ENCODE peak calls at places on chromosomes 2 and 18, in five cellular contexts. N, V, L, M and J are unnamed samples.

GRCh38 chr2:36663851-36664715 is 32.4 kb upstream of the VIT start:
- DNase-seq in N (no peak), V (peak; percentile 82), L (peak; percentile 64), M (peak; percentile 38), J (peak; percentile 71)

GRCh38 chr2:1437537-1437936 is 24.3 kb downstream of the TPO start:
- DNase-seq in N (no peak), V (no peak), L (no peak), M (no peak), J (no peak)

GRCh38 chr2:67641709-67642397 is 244.7 kb downstream of the ETAA1 start:
- DNase-seq in N (no peak), V (no peak), L (no peak), M (no peak), J (no peak)

GRCh38 chr18:49976810-49977209 is 163.5 kb upstream of the ACAA2 start:
- DNase-seq in N (no peak), V (no peak), L (no peak), M (no peak), J (no peak)

GRCh38 chr2:218979846-218980738 is 4.9 kb downstream of the FEV start:
- DNase-seq in N (peak; percentile 97), V (peak; percentile 81), L (peak; percentile 68), M (peak; percentile 74), J (peak; percentile 45)

GRCh38 chr18:62637807-62638687 is 77.3 kb upstream of the PHLPP1 start:
- DNase-seq in N (peak; percentile 81), V (peak; percentile 18), L (peak; percentile 44), M (peak; percentile 69), J (peak; percentile 3)

GRCh38 chr2:238892796-238893195 is 44.9 kb downstream of the TWIST2 start:
- DNase-seq in N (no peak), V (no peak), L (no peak), M (no peak), J (no peak)

GRCh38 chr2:55151721-55152433 is 80.2 kb downstream of the CLHC1 start:
- DNase-seq in N (no peak), V (peak; percentile 59), L (no peak), M (no peak), J (no peak)

GRCh38 chr2:175806115-175806470 is 196.0 kb downstream of the LNPK start:
- DNase-seq in N (no peak), V (no peak), L (no peak), M (no peak), J (no peak)

GRCh38 chr2:213119061-213119809 is 32.2 kb downstream of the IKZF2 start:
- DNase-seq in N (no peak), V (no peak), L (no peak), M (no peak), J (no peak)

GRCh38 chr18:74252032-74252380 is 39.8 kb downstream of the CYB5A start:
- DNase-seq in N (no peak), V (no peak), L (no peak), M (no peak), J (no peak)

GRCh38 chr2:16632615-16633014 is 33.0 kb downstream of the CYRIA start:
- DNase-seq in N (no peak), V (no peak), L (no peak), M (no peak), J (no peak)

GRCh38 chr2:33321236-33321731 is 155.2 kb upstream of the RASGRP3 start:
- DNase-seq in N (no peak), V (no peak), L (no peak), M (no peak), J (peak; percentile 10)

GRCh38 chr2:18301421-18302139 is 258.9 kb downstream of the RDH14 start:
- DNase-seq in N (no peak), V (no peak), L (no peak), M (no peak), J (no peak)

GRCh38 chr18:23565916-23566547 is 20.3 kb downstream of the NPC1 start:
- DNase-seq in N (no peak), V (no peak), L (no peak), M (no peak), J (no peak)

GRCh38 chr18:23556145-23556780 is 30.0 kb downstream of the NPC1 start:
- DNase-seq in N (no peak), V (no peak), L (no peak), M (no peak), J (no peak)

GRCh38 chr18:23563377-23564043 is 22.8 kb downstream of the NPC1 start:
- DNase-seq in N (no peak), V (no peak), L (no peak), M (no peak), J (no peak)

DNA sequence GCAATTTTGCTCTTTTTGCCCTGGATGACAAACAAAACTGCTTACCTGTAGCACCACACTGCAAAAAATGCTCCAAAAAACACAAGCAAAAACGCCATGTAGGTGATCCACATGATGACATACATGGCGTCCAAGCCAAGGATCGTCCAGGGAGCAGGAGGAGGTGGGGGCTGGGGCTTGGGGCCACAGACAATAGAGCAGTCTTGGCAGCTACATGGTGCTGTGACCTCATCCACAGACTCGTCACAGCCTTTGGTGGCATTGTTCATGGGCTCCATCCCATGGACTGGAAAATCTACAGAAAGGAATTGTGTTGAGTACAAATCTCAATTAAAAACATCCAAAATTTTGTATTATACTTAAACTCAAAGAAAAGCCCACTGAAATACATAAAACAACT is 26.1 kb downstream of the NPC1 start:
- DNase-seq in N (no peak), V (no peak), L (no peak), M (no peak), J (no peak)
- TF ChIP-seq POLR2AphosphoS5 in N (no peak), V (no peak), L (no peak), M (no peak), J (no peak)

GRCh38 chr2:198259496-198259895 is 455.1 kb downstream of the PLCL1 start:
- DNase-seq in N (no peak), V (no peak), L (no peak), M (no peak), J (no peak)

GRCh38 chr2:198252472-198252871 is 448.1 kb downstream of the PLCL1 start:
- DNase-seq in N (no peak), V (no peak), L (no peak), M (no peak), J (no peak)

DNA sequence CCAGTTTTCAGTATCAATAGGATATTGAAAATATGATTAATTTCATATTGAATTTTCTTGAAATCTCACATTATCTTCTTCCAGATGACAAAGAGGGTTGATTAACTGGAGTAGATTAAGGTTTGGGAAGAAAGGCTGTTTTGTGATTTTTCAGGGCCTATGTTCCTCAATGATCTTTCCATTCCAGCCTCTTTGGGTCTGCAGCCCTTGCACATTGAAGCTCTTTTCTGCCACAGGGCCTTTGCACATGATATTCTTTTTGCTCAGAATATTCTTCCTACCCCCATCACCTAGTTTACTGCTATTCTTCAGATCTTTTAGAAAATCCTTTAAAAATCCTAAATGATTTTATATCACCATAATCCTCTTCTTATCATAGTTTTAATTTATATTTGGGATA is 449.6 kb downstream of the PLCL1 start:
- DNase-seq in N (no peak), V (no peak), L (no peak), M (no peak), J (no peak)
- TF ChIP-seq EZH2 in N (no peak), V (no peak), L (no peak), M (no peak), J (no peak)

DNA sequence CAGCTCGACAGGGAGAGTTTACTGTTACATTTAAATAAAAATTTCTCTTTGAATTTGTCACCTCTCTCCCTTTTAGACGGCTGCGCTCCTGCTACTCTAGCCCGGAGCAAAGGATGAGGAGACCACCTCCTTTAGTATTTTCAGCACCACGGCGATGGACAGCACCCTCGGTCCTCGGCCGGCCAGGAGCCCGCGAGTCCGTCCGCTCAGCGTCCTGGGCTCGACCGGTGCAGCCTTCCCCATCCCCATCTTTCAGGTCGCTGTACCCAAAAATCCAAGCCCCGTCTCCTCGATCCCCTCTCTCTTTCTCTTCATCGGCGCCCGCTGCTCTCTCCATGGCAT is 831 bp downstream of the CELF4 start:
- DNase-seq in N (peak; percentile 92), V (peak; percentile 19), L (no peak), M (peak; percentile 52), J (no peak)
- H3K4me3 ChIP-seq in N (peak overlapping the region; percentile 85), V (no peak overlapping the region), L (no peak overlapping the region), M (no peak overlapping the region), J (no peak overlapping the region)

GRCh38 chr2:20487392-20488135 is 40.7 kb downstream of the RHOB start:
- DNase-seq in N (peak; percentile 59), V (no peak), L (no peak), M (no peak), J (no peak)

GRCh38 chr2:20491739-20492531 is 45.1 kb downstream of the RHOB start:
- DNase-seq in N (no peak), V (no peak), L (peak; percentile 22), M (peak; percentile 31), J (no peak)

GRCh38 chr2:20488136-20488705 is 41.3 kb downstream of the RHOB start:
- DNase-seq in N (no peak), V (peak; percentile 53), L (no peak), M (no peak), J (no peak)

GRCh38 chr2:20488782-20489181 is 41.9 kb downstream of the RHOB start:
- DNase-seq in N (no peak), V (no peak), L (no peak), M (no peak), J (no peak)

GRCh38 chr2:20490300-20491181 is 43.7 kb downstream of the RHOB start:
- DNase-seq in N (no peak), V (no peak), L (no peak), M (no peak), J (no peak)
- TF ChIP-seq POLR2AphosphoS5 in N (no peak), V (no peak), L (no peak), M (no peak), J (no peak)

GRCh38 chr2:236172866-236173733 is 4.9 kb upstream of the GBX2 start:
- DNase-seq in N (peak; percentile 65), V (no peak), L (no peak), M (no peak), J (no peak)
- TF ChIP-seq EZH2 in N (peak; percentile 93), V (peak; percentile 96), L (no peak), M (no peak), J (no peak)

GRCh38 chr2:143480586-143481230 is 351.5 kb downstream of the ARHGAP15 start:
- DNase-seq in N (no peak), V (no peak), L (no peak), M (no peak), J (no peak)

GRCh38 chr2:143481728-143482127 is 352.5 kb downstream of the ARHGAP15 start:
- DNase-seq in N (no peak), V (no peak), L (no peak), M (no peak), J (no peak)

GRCh38 chr2:143481231-143481613 is 352.0 kb downstream of the ARHGAP15 start:
- DNase-seq in N (no peak), V (no peak), L (no peak), M (no peak), J (no peak)

GRCh38 chr2:143482761-143483160 is 353.5 kb downstream of the ARHGAP15 start:
- DNase-seq in N (no peak), V (peak; percentile 38), L (no peak), M (no peak), J (peak; percentile 67)

DNA sequence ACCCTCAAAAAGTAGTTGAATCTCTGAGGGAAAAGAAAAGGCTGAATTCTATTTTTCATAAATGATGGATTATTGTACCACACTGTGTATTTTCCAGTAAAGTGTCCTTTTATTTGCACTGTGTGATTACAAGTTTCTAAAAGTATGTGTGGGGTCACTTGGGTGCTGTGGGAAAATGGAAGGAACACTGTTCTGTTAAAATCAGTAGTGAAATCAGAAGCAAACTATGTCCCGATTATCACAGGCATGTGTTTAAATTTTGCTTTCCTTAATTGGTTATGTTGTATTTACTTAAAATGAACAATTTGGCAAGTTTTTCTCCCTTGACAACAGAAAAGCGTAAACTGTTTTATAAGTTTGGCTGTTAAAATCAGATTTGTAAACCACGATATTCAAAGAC is 353.1 kb downstream of the ARHGAP15 start:
- DNase-seq in N (no peak), V (peak; percentile 6), L (no peak), M (no peak), J (no peak)
- H3K4me3 ChIP-seq in N (no peak overlapping the region), V (no peak overlapping the region), L (no peak overlapping the region), M (no peak overlapping the region), J (peak overlapping the region; percentile 47)